ENCODE peak calls at places on chromosomes 4 and X, in ten cellular contexts. One of them, this sample, is unnamed.

GRCh38 chrX:38287669-38288068 is 39.6 kb downstream of the RPGR start:
- DNase-seq in left ventricle myocardium superior: no peak
- DNase-seq in T-helper 9 cell: no peak
- DNase-seq in AML-193: no peak
- DNase-seq in GM20000: no peak
- DNase-seq in SJSA1: no peak
- DNase-seq in activated T-cell treated with anti-CD3 and anti-CD28 coated beads, Interleukin-2, amount 50 U/mL, for 24 hours: no peak
- DNase-seq in neural crest cell: no peak
- DNase-seq in iPS-NIHi11: no peak
- DNase-seq in mucosa of gallbladder: no peak
- DNase-seq in this sample: no peak

GRCh38 chr4:26248647-26249046 is 72.2 kb upstream of the RBPJ start:
- DNase-seq in left ventricle myocardium superior: no peak
- DNase-seq in T-helper 9 cell: no peak
- DNase-seq in AML-193: no peak
- DNase-seq in GM20000: no peak
- DNase-seq in SJSA1: no peak
- DNase-seq in activated T-cell treated with anti-CD3 and anti-CD28 coated beads, Interleukin-2, amount 50 U/mL, for 24 hours: no peak
- DNase-seq in neural crest cell: no peak
- DNase-seq in iPS-NIHi11: no peak
- DNase-seq in mucosa of gallbladder: peak; percentile 44
- DNase-seq in this sample: peak; percentile 62

GRCh38 chrX:14362731-14363130 is 166.6 kb upstream of the GLRA2 start:
- DNase-seq in left ventricle myocardium superior: no peak
- DNase-seq in T-helper 9 cell: no peak
- DNase-seq in AML-193: no peak
- DNase-seq in GM20000: no peak
- DNase-seq in SJSA1: peak; percentile 60
- DNase-seq in activated T-cell treated with anti-CD3 and anti-CD28 coated beads, Interleukin-2, amount 50 U/mL, for 24 hours: no peak
- DNase-seq in neural crest cell: no peak
- DNase-seq in iPS-NIHi11: no peak
- DNase-seq in mucosa of gallbladder: no peak
- DNase-seq in this sample: no peak

GRCh38 chr4:6308890-6309643 is 39.4 kb downstream of the WFS1 start:
- DNase-seq in left ventricle myocardium superior: peak; percentile 68
- DNase-seq in T-helper 9 cell: no peak
- DNase-seq in AML-193: no peak
- DNase-seq in GM20000: no peak
- DNase-seq in SJSA1: no peak
- DNase-seq in activated T-cell treated with anti-CD3 and anti-CD28 coated beads, Interleukin-2, amount 50 U/mL, for 24 hours: peak; percentile 68
- DNase-seq in neural crest cell: peak; percentile 18
- DNase-seq in iPS-NIHi11: peak; percentile 48
- DNase-seq in mucosa of gallbladder: no peak
- DNase-seq in this sample: peak; percentile 83

GRCh38 chr4:48109413-48110263 is 24.4 kb downstream of the TXK start:
- DNase-seq in left ventricle myocardium superior: no peak
- DNase-seq in T-helper 9 cell: no peak
- DNase-seq in AML-193: peak; percentile 40
- DNase-seq in GM20000: peak; percentile 46
- DNase-seq in SJSA1: peak; percentile 35
- DNase-seq in activated T-cell treated with anti-CD3 and anti-CD28 coated beads, Interleukin-2, amount 50 U/mL, for 24 hours: no peak
- DNase-seq in neural crest cell: no peak
- DNase-seq in iPS-NIHi11: peak; percentile 63
- DNase-seq in mucosa of gallbladder: no peak
- DNase-seq in this sample: peak; percentile 80

GRCh38 chr4:57137261-57137660 is 27.1 kb upstream of the IGFBP7 start:
- DNase-seq in left ventricle myocardium superior: no peak
- DNase-seq in T-helper 9 cell: no peak
- DNase-seq in AML-193: no peak
- DNase-seq in GM20000: no peak
- DNase-seq in SJSA1: no peak
- DNase-seq in activated T-cell treated with anti-CD3 and anti-CD28 coated beads, Interleukin-2, amount 50 U/mL, for 24 hours: no peak
- DNase-seq in neural crest cell: no peak
- DNase-seq in iPS-NIHi11: no peak
- DNase-seq in mucosa of gallbladder: no peak
- DNase-seq in this sample: no peak

GRCh38 chr4:76764251-76764650 is 133.7 kb downstream of the SOWAHB start:
- DNase-seq in left ventricle myocardium superior: no peak
- DNase-seq in T-helper 9 cell: no peak
- DNase-seq in AML-193: no peak
- DNase-seq in GM20000: no peak
- DNase-seq in SJSA1: peak; percentile 80
- DNase-seq in activated T-cell treated with anti-CD3 and anti-CD28 coated beads, Interleukin-2, amount 50 U/mL, for 24 hours: no peak
- DNase-seq in neural crest cell: no peak
- DNase-seq in iPS-NIHi11: no peak
- DNase-seq in mucosa of gallbladder: no peak
- DNase-seq in this sample: no peak

GRCh38 chr4:1310031-1310795 is 20.5 kb downstream of the MAEA start:
- DNase-seq in left ventricle myocardium superior: peak; percentile 18
- DNase-seq in T-helper 9 cell: no peak
- DNase-seq in AML-193: no peak
- DNase-seq in GM20000: no peak
- DNase-seq in SJSA1: no peak
- DNase-seq in activated T-cell treated with anti-CD3 and anti-CD28 coated beads, Interleukin-2, amount 50 U/mL, for 24 hours: no peak
- DNase-seq in neural crest cell: no peak
- DNase-seq in iPS-NIHi11: no peak
- DNase-seq in mucosa of gallbladder: no peak
- DNase-seq in this sample: no peak

GRCh38 chr4:24141836-24142235 is 252.0 kb upstream of the PPARGC1A start:
- DNase-seq in left ventricle myocardium superior: no peak
- DNase-seq in T-helper 9 cell: no peak
- DNase-seq in AML-193: no peak
- DNase-seq in GM20000: no peak
- DNase-seq in SJSA1: no peak
- DNase-seq in activated T-cell treated with anti-CD3 and anti-CD28 coated beads, Interleukin-2, amount 50 U/mL, for 24 hours: no peak
- DNase-seq in neural crest cell: no peak
- DNase-seq in iPS-NIHi11: no peak
- DNase-seq in mucosa of gallbladder: no peak
- DNase-seq in this sample: no peak

GRCh38 chr4:53068755-53069154 is 206.6 kb downstream of the RASL11B start:
- DNase-seq in left ventricle myocardium superior: no peak
- DNase-seq in T-helper 9 cell: no peak
- DNase-seq in AML-193: no peak
- DNase-seq in GM20000: no peak
- DNase-seq in SJSA1: no peak
- DNase-seq in activated T-cell treated with anti-CD3 and anti-CD28 coated beads, Interleukin-2, amount 50 U/mL, for 24 hours: no peak
- DNase-seq in neural crest cell: no peak
- DNase-seq in iPS-NIHi11: no peak
- DNase-seq in mucosa of gallbladder: no peak
- DNase-seq in this sample: no peak

GRCh38 chrX:131728295-131729145 is 184.6 kb downstream of the OR13H1 start:
- DNase-seq in left ventricle myocardium superior: no peak
- DNase-seq in T-helper 9 cell: peak; percentile 71
- DNase-seq in AML-193: no peak
- DNase-seq in GM20000: no peak
- DNase-seq in SJSA1: no peak
- DNase-seq in activated T-cell treated with anti-CD3 and anti-CD28 coated beads, Interleukin-2, amount 50 U/mL, for 24 hours: peak; percentile 80
- DNase-seq in neural crest cell: no peak
- DNase-seq in iPS-NIHi11: no peak
- DNase-seq in mucosa of gallbladder: peak; percentile 92
- DNase-seq in this sample: no peak

GRCh38 chr4:117874241-117874640 is 160.0 kb upstream of the NDST3 start:
- DNase-seq in left ventricle myocardium superior: no peak
- DNase-seq in T-helper 9 cell: no peak
- DNase-seq in AML-193: no peak
- DNase-seq in GM20000: no peak
- DNase-seq in SJSA1: no peak
- DNase-seq in activated T-cell treated with anti-CD3 and anti-CD28 coated beads, Interleukin-2, amount 50 U/mL, for 24 hours: no peak
- DNase-seq in neural crest cell: no peak
- DNase-seq in iPS-NIHi11: no peak
- DNase-seq in mucosa of gallbladder: no peak
- DNase-seq in this sample: no peak

GRCh38 chr4:42104521-42104920 is 47.9 kb downstream of the BEND4 start:
- DNase-seq in left ventricle myocardium superior: no peak
- DNase-seq in T-helper 9 cell: no peak
- DNase-seq in AML-193: no peak
- DNase-seq in GM20000: no peak
- DNase-seq in SJSA1: no peak
- DNase-seq in activated T-cell treated with anti-CD3 and anti-CD28 coated beads, Interleukin-2, amount 50 U/mL, for 24 hours: no peak
- DNase-seq in neural crest cell: no peak
- DNase-seq in iPS-NIHi11: no peak
- DNase-seq in mucosa of gallbladder: no peak
- DNase-seq in this sample: no peak

GRCh38 chr4:105280338-105280809 is 133.7 kb downstream of the TET2 start:
- DNase-seq in left ventricle myocardium superior: no peak
- DNase-seq in T-helper 9 cell: no peak
- DNase-seq in AML-193: no peak
- DNase-seq in GM20000: no peak
- DNase-seq in SJSA1: peak; percentile 52
- DNase-seq in activated T-cell treated with anti-CD3 and anti-CD28 coated beads, Interleukin-2, amount 50 U/mL, for 24 hours: no peak
- DNase-seq in neural crest cell: no peak
- DNase-seq in iPS-NIHi11: no peak
- DNase-seq in mucosa of gallbladder: no peak
- DNase-seq in this sample: no peak

GRCh38 chr4:8760561-8760960 is 111.1 kb downstream of the HMX1 start:
- DNase-seq in left ventricle myocardium superior: peak; percentile 8
- DNase-seq in T-helper 9 cell: no peak
- DNase-seq in AML-193: no peak
- DNase-seq in GM20000: no peak
- DNase-seq in SJSA1: no peak
- DNase-seq in activated T-cell treated with anti-CD3 and anti-CD28 coated beads, Interleukin-2, amount 50 U/mL, for 24 hours: no peak
- DNase-seq in neural crest cell: no peak
- DNase-seq in iPS-NIHi11: no peak
- DNase-seq in mucosa of gallbladder: no peak
- DNase-seq in this sample: no peak

GRCh38 chr4:89172865-89173264 is 61.5 kb downstream of the TIGD2 start:
- DNase-seq in left ventricle myocardium superior: no peak
- DNase-seq in T-helper 9 cell: no peak
- DNase-seq in AML-193: no peak
- DNase-seq in GM20000: no peak
- DNase-seq in SJSA1: no peak
- DNase-seq in activated T-cell treated with anti-CD3 and anti-CD28 coated beads, Interleukin-2, amount 50 U/mL, for 24 hours: no peak
- DNase-seq in neural crest cell: no peak
- DNase-seq in iPS-NIHi11: no peak
- DNase-seq in mucosa of gallbladder: no peak
- DNase-seq in this sample: no peak

GRCh38 chr4:121071640-121072037 is 696 bp downstream of the NDNF start:
- DNase-seq in left ventricle myocardium superior: no peak
- DNase-seq in T-helper 9 cell: no peak
- DNase-seq in AML-193: no peak
- DNase-seq in GM20000: peak; percentile 13
- DNase-seq in SJSA1: no peak
- DNase-seq in activated T-cell treated with anti-CD3 and anti-CD28 coated beads, Interleukin-2, amount 50 U/mL, for 24 hours: no peak
- DNase-seq in neural crest cell: no peak
- DNase-seq in iPS-NIHi11: no peak
- DNase-seq in mucosa of gallbladder: no peak
- DNase-seq in this sample: peak; percentile 4

GRCh38 chrX:10832103-10832502 is 211.7 kb upstream of the MID1 start:
- DNase-seq in left ventricle myocardium superior: no peak
- DNase-seq in T-helper 9 cell: no peak
- DNase-seq in AML-193: no peak
- DNase-seq in GM20000: no peak
- DNase-seq in SJSA1: no peak
- DNase-seq in activated T-cell treated with anti-CD3 and anti-CD28 coated beads, Interleukin-2, amount 50 U/mL, for 24 hours: no peak
- DNase-seq in neural crest cell: no peak
- DNase-seq in iPS-NIHi11: no peak
- DNase-seq in mucosa of gallbladder: no peak
- DNase-seq in this sample: no peak

GRCh38 chr4:94895081-94895480 is 137.3 kb downstream of the BMPR1B start:
- DNase-seq in left ventricle myocardium superior: no peak
- DNase-seq in T-helper 9 cell: no peak
- DNase-seq in AML-193: no peak
- DNase-seq in GM20000: no peak
- DNase-seq in SJSA1: no peak
- DNase-seq in activated T-cell treated with anti-CD3 and anti-CD28 coated beads, Interleukin-2, amount 50 U/mL, for 24 hours: no peak
- DNase-seq in neural crest cell: no peak
- DNase-seq in iPS-NIHi11: no peak
- DNase-seq in mucosa of gallbladder: no peak
- DNase-seq in this sample: no peak

GRCh38 chr4:7581477-7581876 is 146.7 kb upstream of the PSAPL1 start:
- DNase-seq in left ventricle myocardium superior: peak; percentile 49
- DNase-seq in T-helper 9 cell: no peak
- DNase-seq in AML-193: no peak
- DNase-seq in GM20000: no peak
- DNase-seq in SJSA1: no peak
- DNase-seq in activated T-cell treated with anti-CD3 and anti-CD28 coated beads, Interleukin-2, amount 50 U/mL, for 24 hours: no peak
- DNase-seq in neural crest cell: peak; percentile 63
- DNase-seq in iPS-NIHi11: peak; percentile 92
- DNase-seq in mucosa of gallbladder: peak; percentile 28
- DNase-seq in this sample: peak; percentile 95

GRCh38 chr4:86661006-86661405 is 66.9 kb downstream of the PTPN13 start:
- DNase-seq in left ventricle myocardium superior: no peak
- DNase-seq in T-helper 9 cell: no peak
- DNase-seq in AML-193: no peak
- DNase-seq in GM20000: no peak
- DNase-seq in SJSA1: no peak
- DNase-seq in activated T-cell treated with anti-CD3 and anti-CD28 coated beads, Interleukin-2, amount 50 U/mL, for 24 hours: no peak
- DNase-seq in neural crest cell: no peak
- DNase-seq in iPS-NIHi11: no peak
- DNase-seq in mucosa of gallbladder: no peak
- DNase-seq in this sample: no peak

GRCh38 chrX:133921764-133922389 is 63.5 kb downstream of the GPC3 start:
- DNase-seq in left ventricle myocardium superior: peak; percentile 45
- DNase-seq in T-helper 9 cell: no peak
- DNase-seq in AML-193: peak; percentile 0
- DNase-seq in GM20000: peak; percentile 11
- DNase-seq in SJSA1: no peak
- DNase-seq in activated T-cell treated with anti-CD3 and anti-CD28 coated beads, Interleukin-2, amount 50 U/mL, for 24 hours: peak; percentile 56
- DNase-seq in neural crest cell: peak; percentile 21
- DNase-seq in iPS-NIHi11: peak; percentile 32
- DNase-seq in mucosa of gallbladder: peak; percentile 55
- DNase-seq in this sample: peak; percentile 35

GRCh38 chr4:182338731-182339130 is 95.5 kb downstream of the TENM3 start:
- DNase-seq in left ventricle myocardium superior: no peak
- DNase-seq in T-helper 9 cell: no peak
- DNase-seq in AML-193: no peak
- DNase-seq in GM20000: no peak
- DNase-seq in SJSA1: no peak
- DNase-seq in activated T-cell treated with anti-CD3 and anti-CD28 coated beads, Interleukin-2, amount 50 U/mL, for 24 hours: no peak
- DNase-seq in neural crest cell: no peak
- DNase-seq in iPS-NIHi11: no peak
- DNase-seq in mucosa of gallbladder: no peak
- DNase-seq in this sample: peak; percentile 10